ENCODE peak calls at places on chromosomes 1 and 21, in four cellular contexts. A is left ventricle myocardium inferior, M is posterior cingulate gyrus, N is OCI-LY7. Q is an unnamed sample.

GRCh38 chr21:15293251-15293650 is 228.5 kb upstream of the NRIP1 start:
- DNase-seq in A (no peak), M (no peak), N (no peak), Q (no peak)

GRCh38 chr1:8706995-8707396 is 110.4 kb downstream of the RERE start:
- DNase-seq in A (no peak), N (no peak), M (no peak), Q (no peak)

GRCh38 chr21:40422851-40423635 is 423.9 kb downstream of the DSCAM start:
- DNase-seq in N (no peak), M (no peak), A (no peak), Q (no peak)

GRCh38 chr1:115313173-115313572 is 24.9 kb downstream of the NGF start:
- DNase-seq in N (no peak), A (no peak), M (no peak), Q (no peak)

GRCh38 chr21:46055863-46056281 is 42.0 kb upstream of the COL6A2 start:
- DNase-seq in N (no peak), M (no peak), A (no peak), Q (no peak)

GRCh38 chr1:209455666-209456065 is 127.8 kb upstream of the CAMK1G start:
- DNase-seq in M (no peak), A (no peak), N (no peak), Q (no peak)

GRCh38 chr1:63087966-63088365 is 234.4 kb upstream of the FOXD3 start:
- DNase-seq in M (peak), A (no peak), N (no peak), Q (no peak)

GRCh38 chr1:180027949-180028445 is 73.4 kb downstream of the CEP350 start:
- DNase-seq in N (no peak), M (no peak), A (no peak), Q (no peak)

GRCh38 chr1:99645199-99645598 is 714 bp upstream of the PALMD start:
- DNase-seq in M (no peak), A (no peak), N (no peak), Q (no peak)

GRCh38 chr1:91830242-91831131 is 55.5 kb downstream of the TGFBR3 start:
- DNase-seq in M (no peak), N (no peak), A (peak), Q (peak)

GRCh38 chr1:94522304-94522703 is 19.3 kb downstream of the F3 start:
- DNase-seq in A (no peak), N (peak), M (no peak), Q (no peak)

GRCh38 chr1:224779491-224780020 is 149.9 kb upstream of the DNAH14 start:
- DNase-seq in A (no peak), N (no peak), M (no peak), Q (no peak)

GRCh38 chr1:51693420-51694144 is 76.7 kb downstream of the OSBPL9 start:
- DNase-seq in A (no peak), N (no peak), M (no peak), Q (no peak)

GRCh38 chr1:205449750-205450443 is 5.9 kb downstream of the BLACAT1 start:
- DNase-seq in N (no peak), A (no peak), M (no peak), Q (no peak)

GRCh38 chr21:34603002-34603709 is 11.8 kb downstream of the RCAN1 start:
- DNase-seq in A (peak), N (peak), M (peak), Q (peak)

GRCh38 chr1:246836169-246836568 is 95.6 kb downstream of the AHCTF1 start:
- DNase-seq in M (no peak), A (no peak), N (no peak), Q (no peak)

GRCh38 chr1:1122078-1122811 is 6.4 kb upstream of the C1orf159 start:
- DNase-seq in M (peak), N (peak), A (peak), Q (peak)

GRCh38 chr1:228668553-228669400 is 66.5 kb upstream of the RHOU start:
- DNase-seq in A (no peak), M (no peak), N (no peak), Q (no peak)

Q was measured in occipital lobe.